ENCODE peak calls at places on chromosome 18, in four cellular contexts. One of them, this sample, is unnamed.

GRCh38 chr18:79698668-79699335 is 19.2 kb downstream of the CTDP1 start:
- DNase-seq in IMR-90: peak; percentile 84
- DNase-seq in body of pancreas: no peak
- DNase-seq in prostate gland: no peak
- DNase-seq in this sample: no peak

GRCh38 chr18:44826418-44827259 is 146.0 kb downstream of the SETBP1 start:
- DNase-seq in IMR-90: peak; percentile 83
- DNase-seq in body of pancreas: peak; percentile 76
- DNase-seq in prostate gland: peak; percentile 87
- DNase-seq in this sample: no peak

GRCh38 chr18:34661464-34662087 is 48.5 kb upstream of the DTNA start:
- DNase-seq in prostate gland: no peak
- DNase-seq in body of pancreas: no peak
- DNase-seq in IMR-90: peak; percentile 51
- DNase-seq in this sample: peak; percentile 62

GRCh38 chr18:68316636-68317035 is 398.3 kb downstream of the TMX3 start:
- DNase-seq in prostate gland: no peak
- DNase-seq in body of pancreas: no peak
- DNase-seq in IMR-90: peak; percentile 28
- DNase-seq in this sample: no peak

GRCh38 chr18:29188760-29189159 is 1011.8 kb upstream of the CDH2 start:
- DNase-seq in body of pancreas: no peak
- DNase-seq in prostate gland: no peak
- DNase-seq in IMR-90: peak; percentile 31
- DNase-seq in this sample: no peak

GRCh38 chr18:9809686-9810085 is 76.1 kb upstream of the TXNDC2 start:
- DNase-seq in body of pancreas: no peak
- DNase-seq in prostate gland: no peak
- DNase-seq in IMR-90: no peak
- DNase-seq in this sample: no peak

GRCh38 chr18:12766986-12767433 is 64.2 kb downstream of the PSMG2 start:
- DNase-seq in body of pancreas: no peak
- DNase-seq in prostate gland: no peak
- DNase-seq in IMR-90: no peak
- DNase-seq in this sample: no peak

GRCh38 chr18:71374294-71374693 is 1085.4 kb downstream of the SOCS6 start:
- DNase-seq in IMR-90: no peak
- DNase-seq in body of pancreas: no peak
- DNase-seq in prostate gland: no peak
- DNase-seq in this sample: no peak

GRCh38 chr18:22739243-22739642 is 193.9 kb upstream of the RBBP8 start:
- DNase-seq in prostate gland: no peak
- DNase-seq in body of pancreas: no peak
- DNase-seq in IMR-90: no peak
- DNase-seq in this sample: no peak

GRCh38 chr18:78506031-78506461 is 473.6 kb upstream of the SALL3 start:
- DNase-seq in body of pancreas: no peak
- DNase-seq in IMR-90: no peak
- DNase-seq in prostate gland: no peak
- DNase-seq in this sample: no peak

GRCh38 chr18:68035709-68036522 is 519.4 kb upstream of the DSEL start:
- DNase-seq in prostate gland: no peak
- DNase-seq in IMR-90: peak; percentile 48
- DNase-seq in body of pancreas: no peak
- DNase-seq in this sample: no peak

GRCh38 chr18:74861154-74861553 is 263.5 kb downstream of the ZNF407 start:
- DNase-seq in IMR-90: peak; percentile 78
- DNase-seq in prostate gland: no peak
- DNase-seq in body of pancreas: no peak
- DNase-seq in this sample: peak; percentile 40

GRCh38 chr18:40883271-40883670 is 1071.8 kb upstream of the PIK3C3 start:
- DNase-seq in body of pancreas: no peak
- DNase-seq in IMR-90: no peak
- DNase-seq in prostate gland: no peak
- DNase-seq in this sample: no peak

GRCh38 chr18:48292787-48293409 is 116.3 kb downstream of the ZBTB7C start:
- DNase-seq in IMR-90: no peak
- DNase-seq in body of pancreas: no peak
- DNase-seq in prostate gland: no peak
- DNase-seq in this sample: no peak

GRCh38 chr18:12837747-12838146 is 46.3 kb downstream of the PTPN2 start:
- DNase-seq in body of pancreas: no peak
- DNase-seq in IMR-90: peak; percentile 47
- DNase-seq in prostate gland: no peak
- DNase-seq in this sample: no peak

GRCh38 chr18:22272242-22272641 is 102.9 kb downstream of the GATA6 start:
- DNase-seq in IMR-90: no peak
- DNase-seq in body of pancreas: no peak
- DNase-seq in prostate gland: no peak
- DNase-seq in this sample: no peak

GRCh38 chr18:28108801-28109200 is 68.1 kb downstream of the CDH2 start:
- DNase-seq in IMR-90: no peak
- DNase-seq in body of pancreas: no peak
- DNase-seq in prostate gland: no peak
- DNase-seq in this sample: no peak

GRCh38 chr18:57048859-57049258 is 98.0 kb upstream of the BOD1L2 start:
- DNase-seq in prostate gland: no peak
- DNase-seq in IMR-90: no peak
- DNase-seq in body of pancreas: no peak
- DNase-seq in this sample: no peak

GRCh38 chr18:2411381-2411977 is 159.8 kb downstream of the METTL4 start:
- DNase-seq in prostate gland: no peak
- DNase-seq in IMR-90: peak; percentile 52
- DNase-seq in body of pancreas: no peak
- DNase-seq in this sample: no peak

GRCh38 chr18:45197526-45197970 is 417.7 kb upstream of the SLC14A2 start:
- DNase-seq in IMR-90: peak; percentile 46
- DNase-seq in prostate gland: no peak
- DNase-seq in body of pancreas: no peak
- DNase-seq in this sample: no peak

GRCh38 chr18:47901624-47902362 is 28.7 kb downstream of the SMAD2 start:
- DNase-seq in IMR-90: no peak
- DNase-seq in body of pancreas: no peak
- DNase-seq in prostate gland: no peak
- DNase-seq in this sample: no peak

GRCh38 chr18:21740724-21741510 is at the start of gene MIB1:
- DNase-seq in body of pancreas: peak; percentile 61
- DNase-seq in prostate gland: peak; percentile 42
- DNase-seq in IMR-90: peak; percentile 41
- DNase-seq in this sample: peak; percentile 86

GRCh38 chr18:76678248-76678647 is 144.1 kb upstream of the ZNF236 start:
- DNase-seq in prostate gland: no peak
- DNase-seq in IMR-90: no peak
- DNase-seq in body of pancreas: no peak
- DNase-seq in this sample: no peak

GRCh38 chr18:12543697-12544096 is 114.2 kb downstream of the SPIRE1 start:
- DNase-seq in IMR-90: peak; percentile 68
- DNase-seq in prostate gland: no peak
- DNase-seq in body of pancreas: no peak
- DNase-seq in this sample: no peak

GRCh38 chr18:72075040-72075439 is 469.1 kb downstream of the CBLN2 start:
- DNase-seq in IMR-90: no peak
- DNase-seq in body of pancreas: no peak
- DNase-seq in prostate gland: no peak
- DNase-seq in this sample: no peak

GRCh38 chr18:75297731-75298130 is 87.1 kb downstream of the TSHZ1 start:
- DNase-seq in IMR-90: no peak
- DNase-seq in prostate gland: no peak
- DNase-seq in body of pancreas: no peak
- DNase-seq in this sample: no peak

GRCh38 chr18:38575648-38576047 is 1010.0 kb upstream of the CELF4 start:
- DNase-seq in body of pancreas: no peak
- DNase-seq in prostate gland: no peak
- DNase-seq in IMR-90: no peak
- DNase-seq in this sample: no peak

GRCh38 chr18:23812566-23813440 is 123.5 kb downstream of the LAMA3 start:
- DNase-seq in body of pancreas: no peak
- DNase-seq in IMR-90: peak; percentile 19
- DNase-seq in prostate gland: no peak
- DNase-seq in this sample: peak; percentile 60

GRCh38 chr18:26226229-26227050 is at the start of gene TAF4B:
- DNase-seq in prostate gland: peak; percentile 93
- DNase-seq in IMR-90: peak; percentile 83
- DNase-seq in body of pancreas: peak; percentile 93
- DNase-seq in this sample: peak; percentile 95

DNA sequence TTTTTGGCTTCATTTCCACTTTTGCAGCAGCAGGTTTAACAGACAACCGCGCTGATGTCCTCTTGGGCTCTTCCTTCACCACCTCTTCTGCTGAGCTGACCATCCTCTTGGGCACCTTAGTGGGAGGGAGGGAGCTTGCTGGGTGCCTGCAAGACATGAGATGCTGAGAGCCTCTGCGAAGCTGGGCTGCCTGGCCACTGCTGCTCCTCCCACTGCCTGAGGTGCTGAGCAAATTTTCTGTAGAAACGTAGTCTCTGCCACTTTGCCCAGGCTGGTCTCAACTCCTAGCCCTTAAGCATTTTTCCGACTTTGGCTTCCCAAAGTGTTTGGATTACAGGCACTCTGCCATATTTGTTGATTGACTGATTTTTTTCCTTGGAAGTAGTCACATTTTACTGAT is 422.2 kb upstream of the MC4R start:
- DNase-seq in IMR-90: no peak
- DNase-seq in body of pancreas: no peak
- DNase-seq in prostate gland: no peak
- DNase-seq in this sample: no peak
- TF ChIP-seq POLR2A in IMR-90: no peak
- TF ChIP-seq POLR2A in body of pancreas: no peak
- TF ChIP-seq POLR2A in prostate gland: no peak
- TF ChIP-seq POLR2A in this sample: no peak

GRCh38 chr18:31942999-31943894 is at the start of gene TRAPPC8:
- DNase-seq in body of pancreas: peak; percentile 98
- DNase-seq in IMR-90: peak; percentile 98
- DNase-seq in prostate gland: peak; percentile 99
- DNase-seq in this sample: peak; percentile 100
- TF ChIP-seq POLR2A in body of pancreas: peak; percentile 80
- TF ChIP-seq POLR2A in IMR-90: peak; percentile 89
- TF ChIP-seq POLR2A in prostate gland: peak; percentile 48
- TF ChIP-seq POLR2A in this sample: peak; percentile 74

DNA sequence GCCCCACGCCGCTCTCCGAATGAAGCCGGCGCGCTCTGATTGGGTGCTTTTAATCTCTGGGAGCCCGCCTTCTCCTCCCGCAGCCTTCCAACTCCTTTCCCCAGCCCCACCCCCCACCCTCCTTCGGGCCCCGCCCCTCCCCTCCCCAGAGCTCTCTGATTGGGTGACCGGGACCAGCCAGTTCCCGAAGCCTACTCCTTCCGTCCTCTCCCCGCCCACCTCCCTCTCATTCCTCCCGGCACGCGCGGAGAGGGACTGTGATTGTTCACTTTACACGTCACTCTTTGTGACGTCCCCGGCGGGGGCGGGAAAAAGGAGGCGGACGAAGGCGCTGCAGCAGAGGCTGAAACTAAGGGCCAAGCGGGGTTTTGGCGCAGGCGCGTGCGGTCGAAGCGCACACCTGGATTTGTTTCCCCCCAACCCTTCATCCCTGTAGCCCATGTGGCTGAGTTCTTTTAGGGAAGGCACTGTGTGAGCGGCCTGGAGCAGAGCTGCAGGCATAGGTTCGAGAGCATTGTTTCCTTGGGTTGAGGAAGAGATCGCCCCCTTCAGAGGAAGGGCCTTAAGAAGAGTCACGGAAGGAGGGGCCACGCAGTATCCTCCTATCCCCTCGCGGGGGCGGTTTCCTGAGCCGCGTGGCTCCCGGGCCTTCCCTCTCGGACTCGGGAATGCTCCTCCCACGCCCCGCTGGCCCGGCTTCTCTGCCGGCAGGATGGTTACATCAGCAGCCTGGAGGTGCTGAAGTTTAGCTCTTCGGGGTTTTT is at the start of gene MEX3C:
- DNase-seq in body of pancreas: peak; percentile 100
- DNase-seq in IMR-90: peak; percentile 99
- DNase-seq in prostate gland: peak; percentile 99
- DNase-seq in this sample: peak; percentile 100
- TF ChIP-seq POLR2A in body of pancreas: peak; percentile 81
- TF ChIP-seq POLR2A in IMR-90: no peak
- TF ChIP-seq POLR2A in prostate gland: peak; percentile 84
- TF ChIP-seq POLR2A in this sample: peak; percentile 86

GRCh38 chr18:37566479-37567060 is 972 bp upstream of the CELF4 start:
- DNase-seq in prostate gland: no peak
- DNase-seq in IMR-90: no peak
- DNase-seq in body of pancreas: no peak
- DNase-seq in this sample: no peak

GRCh38 chr18:37565138-37565984 is at the start of gene CELF4:
- DNase-seq in prostate gland: no peak
- DNase-seq in body of pancreas: peak; percentile 20
- DNase-seq in IMR-90: no peak
- DNase-seq in this sample: no peak

GRCh38 chr18:37567061-37567993 is 1.7 kb upstream of the CELF4 start:
- DNase-seq in prostate gland: no peak
- DNase-seq in body of pancreas: no peak
- DNase-seq in IMR-90: no peak
- DNase-seq in this sample: no peak

GRCh38 chr18:37564796-37565137 is 831 bp downstream of the CELF4 start:
- DNase-seq in body of pancreas: peak; percentile 72
- DNase-seq in IMR-90: peak; percentile 21
- DNase-seq in prostate gland: peak; percentile 56
- DNase-seq in this sample: peak; percentile 31

DNA sequence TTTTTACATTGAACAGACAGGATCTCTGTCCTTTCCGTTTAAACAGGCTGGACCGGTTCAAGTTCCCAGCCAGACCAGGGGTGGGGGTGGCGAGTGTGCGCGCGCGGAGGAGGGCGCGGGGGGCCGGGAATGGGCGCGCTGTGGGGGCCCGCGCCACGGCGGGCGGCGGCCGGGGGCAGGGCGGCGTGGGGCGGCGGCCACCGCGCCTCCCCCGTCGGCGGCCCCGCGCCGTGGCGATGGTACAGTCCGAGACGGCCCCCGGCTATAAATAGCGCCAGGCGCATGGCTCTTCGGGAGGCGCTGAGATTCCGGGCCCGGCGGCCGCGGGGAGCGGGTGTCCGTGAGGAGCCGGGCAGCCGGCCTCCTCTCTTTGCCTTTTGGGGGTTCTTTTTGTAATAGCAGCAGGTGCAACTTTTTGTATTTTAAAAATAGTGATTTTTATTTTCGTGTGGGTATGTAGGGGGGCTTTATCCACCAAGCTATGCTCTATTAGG is 434 bp upstream of the CELF4 start:
- DNase-seq in body of pancreas: peak; percentile 59
- DNase-seq in prostate gland: peak; percentile 42
- DNase-seq in IMR-90: peak; percentile 5
- DNase-seq in this sample: no peak
- TF ChIP-seq POLR2A in body of pancreas: peak; percentile 80
- TF ChIP-seq POLR2A in prostate gland: no peak
- TF ChIP-seq POLR2A in IMR-90: no peak
- TF ChIP-seq POLR2A in this sample: no peak